ENCODE peak calls at places on chromosomes 2 and 18, in five cellular contexts. D is left cardiac atrium, M is pancreas, N is cardiac muscle cell, L is NCI-H1694. I is an unnamed sample.

GRCh38 chr18:23460285-23461273 is 7.5 kb downstream of the RIOK3 start:
- DNase-seq in D (no peak), M (no peak), N (no peak), L (no peak), I (no peak)

GRCh38 chr2:18284331-18284730 is 276.1 kb downstream of the RDH14 start:
- DNase-seq in D (no peak), M (no peak), N (no peak), L (no peak), I (peak)

GRCh38 chr2:230872968-230873669 is 8.4 kb downstream of the ITM2C start:
- DNase-seq in D (no peak), M (no peak), N (no peak), L (no peak), I (no peak)

GRCh38 chr18:48994044-48994651 is 43.4 kb upstream of the SMAD7 start:
- DNase-seq in D (peak), M (no peak), N (no peak), L (no peak), I (peak)

GRCh38 chr18:607930-608329 is 11.1 kb downstream of the CLUL1 start:
- DNase-seq in D (no peak), M (no peak), N (no peak), L (no peak), I (no peak)

GRCh38 chr18:24063121-24063731 is 48.7 kb downstream of the TTC39C start:
- DNase-seq in D (no peak), M (no peak), N (no peak), L (no peak), I (peak)

GRCh38 chr18:48935433-48935774 is 15.4 kb downstream of the SMAD7 start:
- DNase-seq in D (no peak), M (no peak), N (no peak), L (no peak), I (no peak)

GRCh38 chr18:13278231-13278630 is 59.7 kb downstream of the LDLRAD4 start:
- DNase-seq in D (no peak), M (no peak), N (no peak), L (no peak), I (no peak)

GRCh38 chr18:78611869-78612268 is 367.7 kb upstream of the SALL3 start:
- DNase-seq in D (no peak), M (no peak), N (no peak), L (no peak), I (no peak)

GRCh38 chr2:206718296-206718695 is at the start of gene DYTN:
- DNase-seq in D (no peak), M (no peak), N (no peak), L (no peak), I (no peak)

GRCh38 chr2:120672526-120673204 is 63.0 kb upstream of the GLI2 start:
- DNase-seq in D (no peak), M (no peak), N (no peak), L (no peak), I (no peak)

GRCh38 chr2:8414946-8415869 is 266.6 kb upstream of the ID2 start:
- DNase-seq in D (no peak), M (no peak), N (no peak), L (no peak), I (no peak)

GRCh38 chr18:8786766-8787670 is 81.7 kb downstream of the MTCL1 start:
- DNase-seq in D (no peak), M (no peak), N (no peak), L (no peak), I (no peak)

GRCh38 chr18:75048776-75049454 is 160.0 kb downstream of the PTGR3 start:
- DNase-seq in D (no peak), M (no peak), N (no peak), L (no peak), I (no peak)

GRCh38 chr2:134407154-134407890 is 153.4 kb downstream of the MGAT5 start:
- DNase-seq in D (no peak), M (no peak), N (no peak), L (no peak), I (no peak)

GRCh38 chr2:98029718-98030222 is 34.0 kb upstream of the TMEM131 start:
- DNase-seq in D (no peak), M (no peak), N (no peak), L (no peak), I (peak)

GRCh38 chr18:77749189-77749588 is 499.5 kb downstream of the GALR1 start:
- DNase-seq in D (no peak), M (no peak), N (peak), L (no peak), I (no peak)

GRCh38 chr2:227597993-227598392 is 700 bp upstream of the SCYGR2 start:
- DNase-seq in D (no peak), M (no peak), N (no peak), L (no peak), I (no peak)

GRCh38 chr2:186590538-186591441 is 934 bp downstream of the ITGAV start:
- DNase-seq in D (no peak), M (peak), N (peak), L (peak), I (peak)

GRCh38 chr2:235270951-235271350 is 222.9 kb upstream of the AGAP1 start:
- DNase-seq in D (no peak), M (no peak), N (no peak), L (no peak), I (peak)

GRCh38 chr2:296354-296753 is 8.5 kb upstream of the ALKAL2 start:
- DNase-seq in D (no peak), M (no peak), N (no peak), L (no peak), I (no peak)

GRCh38 chr2:43718530-43719124 is 42.4 kb upstream of the C1GALT1C1L start:
- DNase-seq in D (no peak), M (no peak), N (no peak), L (no peak), I (no peak)

GRCh38 chr2:39593439-39594393 is 72.0 kb upstream of the TMEM178A start:
- DNase-seq in D (peak), M (peak), N (peak), L (no peak), I (peak)

GRCh38 chr2:40273623-40274236 is 178.2 kb downstream of the SLC8A1 start:
- DNase-seq in D (no peak), M (no peak), N (no peak), L (no peak), I (peak)

I was measured in IMR-90.